ENCODE peak calls at places on chromosomes 5 and 9, in five cellular contexts. L is gastrocnemius medialis, E is uterus, X is tibial nerve, M is HepG2. Q is an unnamed sample.
A peak's percentile ranks its signal among the peaks of the same experiment; 100 is the strongest.

GRCh38 chr9:126307306-126308061 is 19.1 kb upstream of the MVB12B start:
- DNase-seq in L (no peak), E (no peak), X (no peak), M (no peak), Q (no peak)

GRCh38 chr5:60945760-60946253 is 802 bp downstream of the NDUFAF2 start:
- DNase-seq in L (peak; percentile 28), E (peak; percentile 18), X (peak; percentile 15), M (peak; percentile 15), Q (no peak)

GRCh38 chr5:12277504-12278192 is 373.4 kb upstream of the CTNND2 start:
- DNase-seq in L (no peak), E (no peak), X (no peak), M (no peak), Q (no peak)

GRCh38 chr5:82364497-82364896 is 86.3 kb upstream of the RPS23 start:
- DNase-seq in L (no peak), E (no peak), X (no peak), M (no peak), Q (no peak)

GRCh38 chr5:172870261-172870806 is 36.3 kb downstream of the ERGIC1 start:
- DNase-seq in L (peak; percentile 67), E (peak; percentile 81), X (no peak), M (no peak), Q (peak; percentile 39)

GRCh38 chr5:68459500-68460139 is 244.1 kb downstream of the PIK3R1 start:
- DNase-seq in L (no peak), E (no peak), X (no peak), M (peak; percentile 16), Q (no peak)

GRCh38 chr9:114655689-114656088 is 1.9 kb downstream of the TEX53 start:
- DNase-seq in L (no peak), E (no peak), X (no peak), M (no peak), Q (no peak)

GRCh38 chr5:53874409-53874808 is 314.0 kb downstream of the NDUFS4 start:
- DNase-seq in L (no peak), E (no peak), X (no peak), M (no peak), Q (no peak)

GRCh38 chr5:179542170-179542569 is 8.2 kb upstream of the RUFY1 start:
- DNase-seq in L (no peak), E (no peak), X (no peak), M (no peak), Q (no peak)

GRCh38 chr5:136030956-136031611 is 2.3 kb downstream of the TGFBI start:
- DNase-seq in L (no peak), E (no peak), X (no peak), M (no peak), Q (no peak)

GRCh38 chr9:88932766-88933165 is 58.5 kb upstream of the S1PR3 start:
- DNase-seq in L (no peak), E (no peak), X (no peak), M (no peak), Q (no peak)

GRCh38 chr5:79330071-79330470 is 94.1 kb downstream of the JMY start:
- DNase-seq in L (no peak), E (no peak), X (no peak), M (peak; percentile 4), Q (no peak)

GRCh38 chr5:10323588-10324488 is 16.1 kb upstream of the CMBL start:
- DNase-seq in L (no peak), E (no peak), X (no peak), M (peak; percentile 30), Q (no peak)

GRCh38 chr5:148799737-148800527 is 26.5 kb upstream of the ADRB2 start:
- DNase-seq in L (no peak), E (no peak), X (no peak), M (no peak), Q (no peak)

GRCh38 chr5:141413540-141414069 is 818 bp downstream of the PCDHGA10 start:
- DNase-seq in L (no peak), E (no peak), X (no peak), M (no peak), Q (no peak)

DNA sequence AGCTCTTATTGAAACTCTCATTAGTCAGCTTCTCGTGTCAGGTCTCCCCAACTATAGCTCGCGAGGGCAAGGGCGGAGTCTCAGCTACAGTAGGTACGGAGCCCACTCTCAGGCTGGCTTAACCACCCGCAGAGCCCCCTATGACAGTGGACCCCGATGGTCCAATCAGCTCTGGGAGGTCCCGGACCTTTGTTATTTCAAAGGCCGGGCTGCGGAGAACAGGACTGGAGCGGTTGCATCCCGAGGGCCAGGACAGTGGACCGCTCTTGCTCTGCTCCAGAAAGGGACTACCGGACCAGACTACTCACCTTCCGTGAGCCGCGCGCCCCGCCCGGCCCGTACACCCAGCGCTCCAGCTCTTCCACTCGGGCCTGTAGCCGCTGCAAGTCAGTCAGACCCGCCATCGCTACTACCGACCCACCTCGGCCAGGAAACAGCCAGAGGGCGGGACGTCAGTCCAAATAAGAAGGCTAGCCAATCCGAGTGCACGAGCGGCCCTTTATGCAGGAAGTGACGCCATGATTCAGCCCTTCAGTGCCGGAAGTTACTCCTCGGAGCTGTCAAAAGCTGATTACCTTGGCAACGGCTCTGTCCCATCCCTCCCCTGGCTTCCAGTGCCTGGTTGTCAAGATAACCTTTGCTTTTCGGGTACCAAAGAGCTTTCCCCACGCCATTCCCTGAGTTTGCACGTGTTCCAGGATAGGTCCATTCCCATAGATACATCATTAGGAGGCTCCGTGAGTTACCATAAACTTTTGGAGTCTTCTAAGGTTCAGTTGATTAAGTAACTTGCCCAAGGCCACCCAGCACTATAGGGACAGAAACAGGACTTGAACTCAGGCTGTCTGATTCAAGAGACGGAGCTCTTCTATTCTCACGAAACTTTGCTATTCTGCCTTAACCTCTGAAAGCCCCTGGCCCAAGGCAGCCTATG is at the start of gene DCTN3:
- DNase-seq in L (peak; percentile 93), E (peak; percentile 96), X (peak; percentile 88), M (peak; percentile 91), Q (peak; percentile 94)
- TF ChIP-seq POLR2A in L (no peak), E (no peak), X (no peak), M (peak; percentile 57), Q (no peak)

DNA sequence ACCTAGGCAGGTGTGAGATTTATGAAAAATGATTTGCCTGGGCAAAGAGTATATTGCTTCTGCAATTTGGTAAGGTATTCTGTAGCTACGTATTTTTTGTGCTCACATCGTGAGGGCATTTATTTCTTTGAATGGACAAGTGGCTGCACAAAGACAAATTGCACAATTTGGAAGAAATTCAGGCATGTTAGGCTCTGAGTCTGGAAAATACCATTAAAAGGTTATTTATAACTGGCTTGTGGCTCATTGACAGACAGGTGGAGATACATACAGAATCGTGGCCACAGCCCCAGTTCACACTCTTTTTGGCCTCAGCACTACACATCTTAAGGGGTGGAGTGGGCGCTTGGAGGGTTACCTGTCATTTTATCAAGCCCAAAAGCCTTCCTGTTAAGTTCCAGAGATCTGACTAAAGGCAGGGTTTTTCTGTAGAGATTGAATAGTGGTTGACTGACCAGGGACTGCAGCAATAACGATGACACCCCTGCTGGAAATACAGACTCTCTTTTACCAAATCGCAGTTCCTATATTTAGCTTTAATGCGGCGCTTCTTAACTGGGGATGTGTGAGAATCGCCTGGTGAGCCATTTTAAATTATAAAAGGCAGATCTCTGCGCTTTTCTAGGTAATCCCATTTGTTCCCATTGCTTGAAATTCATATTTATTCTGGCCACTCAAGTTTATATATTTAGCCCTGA is 14.7 kb downstream of the MAN2A1 start:
- DNase-seq in L (no peak), E (no peak), X (no peak), M (no peak), Q (no peak)
- H3K4me3 ChIP-seq in L (peak overlapping the region; percentile 21), E (no peak overlapping the region), X (no peak overlapping the region), M (no peak overlapping the region), Q (no peak overlapping the region)

GRCh38 chr9:136991993-136992818 is at the start of gene PAXX:
- DNase-seq in L (peak; percentile 88), E (peak; percentile 89), X (peak; percentile 80), M (peak; percentile 70), Q (peak; percentile 92)
- TF ChIP-seq POLR2A in L (no peak), E (no peak), X (no peak), M (peak; percentile 62), Q (no peak)

GRCh38 chr9:134390947-134391318 is 64.7 kb downstream of the RXRA start:
- DNase-seq in L (no peak), E (no peak), X (no peak), M (no peak), Q (no peak)
- H3K4me3 ChIP-seq in L (no peak overlapping the region), E (no peak overlapping the region), X (no peak overlapping the region), M (no peak overlapping the region), Q (no peak overlapping the region)

DNA sequence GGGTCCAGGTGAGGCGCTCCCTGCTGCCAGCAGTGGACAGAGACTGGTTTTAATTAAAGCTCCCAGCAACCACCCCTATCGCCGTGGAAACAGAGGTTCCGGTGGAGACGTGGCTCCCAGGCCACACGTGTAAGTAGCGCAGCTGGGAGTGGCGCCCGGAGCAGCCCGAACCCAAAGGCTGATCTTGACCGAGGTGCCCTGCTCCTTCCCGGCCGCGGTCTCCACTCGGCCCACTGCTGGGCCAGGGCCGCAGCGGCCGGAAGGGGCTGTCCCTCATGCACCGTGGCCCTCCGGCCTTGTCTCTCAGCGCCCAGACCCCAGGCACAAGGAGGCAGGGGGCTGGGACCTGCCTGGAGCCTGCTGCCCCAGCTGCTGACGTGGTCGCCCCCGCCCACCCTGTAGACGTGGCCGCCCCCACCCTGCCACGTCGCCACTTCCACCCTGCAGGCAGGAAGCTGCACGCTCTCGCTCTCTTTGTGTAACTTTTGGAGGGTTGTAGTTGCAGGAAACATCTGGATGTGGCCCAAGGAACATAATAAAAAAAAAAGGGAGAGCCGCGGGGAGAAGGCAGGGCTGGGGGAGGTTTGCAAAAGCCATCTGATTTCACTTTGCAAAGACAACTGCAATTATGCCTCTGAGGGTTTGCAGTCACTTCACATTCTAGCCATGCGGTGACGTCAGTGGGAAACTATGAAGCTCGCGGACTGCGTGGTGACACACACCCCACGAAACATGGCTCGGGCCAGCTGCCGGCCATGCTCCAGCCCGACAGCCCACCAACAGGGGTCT is 129.9 kb downstream of the RXRA start:
- DNase-seq in L (peak; percentile 80), E (peak; percentile 95), X (peak; percentile 87), M (no peak), Q (peak; percentile 84)
- TF ChIP-seq POLR2A in L (peak; percentile 58), E (peak; percentile 10), X (no peak), M (no peak), Q (no peak)

DNA sequence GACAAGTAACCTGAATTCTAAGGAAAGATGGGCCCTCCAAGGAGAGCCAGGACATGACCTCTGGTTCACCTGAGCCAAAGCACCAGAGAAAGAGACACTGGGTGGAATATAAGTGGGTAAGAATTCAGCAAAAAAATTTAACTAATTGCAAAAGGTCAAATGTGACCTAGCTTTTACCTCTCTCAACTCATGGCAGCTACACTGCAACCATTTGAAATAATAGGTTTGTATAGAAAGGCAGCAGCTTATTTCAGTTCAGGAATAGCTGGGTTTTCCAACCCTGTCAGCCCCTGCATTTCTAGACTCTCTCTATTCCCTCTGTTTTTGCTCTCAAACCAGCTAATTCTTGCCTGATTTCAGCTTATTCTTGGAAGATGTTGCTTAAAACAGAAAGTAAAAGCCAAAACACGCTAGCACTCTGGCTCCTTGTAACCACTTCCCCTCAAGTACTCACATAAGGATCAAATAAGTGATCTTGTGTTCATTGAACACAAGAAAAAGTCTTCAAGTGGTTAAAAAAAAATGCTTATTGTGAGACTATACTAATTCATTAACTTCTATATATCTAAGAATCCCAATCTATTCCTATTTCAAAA is 101.1 kb upstream of the NR4A3 start:
- DNase-seq in L (no peak), E (no peak), X (no peak), M (no peak), Q (no peak)
- H3K4me3 ChIP-seq in L (peak overlapping the region; percentile 21), E (peak overlapping the region; percentile 14), X (no peak overlapping the region), M (no peak overlapping the region), Q (peak overlapping the region; percentile 32)